ENCODE peak calls at places on chromosomes 7 and 10, in ten cellular contexts. A is GM23338; Q is K562; V is fibroblast of villous mesenchyme; Z is mammary epithelial cell; P is coronary artery; W is CD8-positive, alpha-beta memory T cell; I is HFF-Myc; L is right cardiac atrium; E is cardiac fibroblast. G is an unnamed sample.

GRCh38 chr7:82506702-82507101 is 63.1 kb upstream of the CACNA2D1 start:
- DNase-seq in P (no peak), W (no peak), A (no peak), I (no peak), Q (no peak), L (peak; percentile 66), V (peak; percentile 42), Z (peak; percentile 63), E (peak; percentile 62), G (peak; percentile 21)

GRCh38 chr7:80136276-80137045 is 1.8 kb downstream of the GNAI1 start:
- DNase-seq in W (no peak), Z (peak; percentile 49), L (no peak), P (no peak), Q (no peak), I (no peak), A (no peak), V (peak; percentile 52), E (no peak), G (no peak)

GRCh38 chr10:125225051-125225450 is 64.7 kb upstream of the CTBP2 start:
- DNase-seq in A (peak; percentile 18), V (no peak), W (no peak), Q (no peak), P (no peak), I (no peak), L (no peak), Z (no peak), E (no peak), G (no peak)

GRCh38 chr7:148700693-148701092 is 2.0 kb downstream of the CUL1 start:
- DNase-seq in V (peak; percentile 48), W (peak; percentile 10), E (peak; percentile 38), L (no peak), I (no peak), P (no peak), Z (no peak), Q (peak; percentile 88), A (peak; percentile 50), G (no peak)

GRCh38 chr7:157021071-157021891 is 10.8 kb upstream of the MNX1 start:
- DNase-seq in L (no peak), A (peak; percentile 60), E (no peak), V (no peak), I (no peak), W (no peak), P (no peak), Z (no peak), Q (no peak), G (peak; percentile 87)

GRCh38 chr10:89550509-89550908 is 15.1 kb upstream of the SLC16A12 start:
- DNase-seq in P (no peak), Q (no peak), A (no peak), Z (no peak), W (no peak), L (peak; percentile 46), I (no peak), V (no peak), E (peak; percentile 67), G (no peak)

GRCh38 chr10:45557275-45557905 is 115.2 kb downstream of the ZFAND4 start:
- DNase-seq in P (no peak), A (peak; percentile 65), E (peak; percentile 24), L (no peak), Z (no peak), V (no peak), W (peak; percentile 11), Q (peak; percentile 58), I (no peak), G (peak; percentile 38)

GRCh38 chr7:12623885-12624498 is 53.5 kb downstream of the SCIN start:
- DNase-seq in L (no peak), E (peak; percentile 32), V (peak; percentile 34), Q (peak; percentile 49), A (peak; percentile 61), Z (peak; percentile 17), P (no peak), I (no peak), W (no peak), G (peak; percentile 11)

GRCh38 chr7:77796960-77797359 is 1.3 kb downstream of the TMEM60 start:
- DNase-seq in P (no peak), W (no peak), A (no peak), E (no peak), V (no peak), Z (no peak), Q (no peak), I (no peak), L (no peak), G (no peak)

GRCh38 chr7:149282331-149282655 is 20.3 kb downstream of the ZNF783 start:
- DNase-seq in V (no peak), Q (no peak), A (peak; percentile 23), L (no peak), P (no peak), E (no peak), I (no peak), W (no peak), Z (no peak), G (no peak)

GRCh38 chr7:7517661-7518236 is 17.9 kb downstream of the COL28A1 start:
- DNase-seq in W (no peak), Z (no peak), I (no peak), V (peak; percentile 13), E (no peak), A (no peak), L (no peak), Q (no peak), P (no peak), G (no peak)

GRCh38 chr10:89604200-89604599 is 40.8 kb downstream of the PANK1 start:
- DNase-seq in A (no peak), L (no peak), Q (no peak), P (no peak), V (peak; percentile 51), E (no peak), Z (no peak), W (no peak), I (no peak), G (no peak)

GRCh38 chr7:4661871-4662270 is 20.2 kb upstream of the FOXK1 start:
- DNase-seq in Q (no peak), Z (no peak), A (no peak), I (no peak), W (no peak), E (peak; percentile 63), V (no peak), P (no peak), L (no peak), G (no peak)
- H3K4me3 ChIP-seq in Q (no peak overlapping the region), Z (no peak overlapping the region), A (no peak overlapping the region), I (no peak overlapping the region), W (no peak overlapping the region), E (no peak overlapping the region), V (no peak overlapping the region), P (no peak overlapping the region), L (no peak overlapping the region), G (no peak overlapping the region)

DNA sequence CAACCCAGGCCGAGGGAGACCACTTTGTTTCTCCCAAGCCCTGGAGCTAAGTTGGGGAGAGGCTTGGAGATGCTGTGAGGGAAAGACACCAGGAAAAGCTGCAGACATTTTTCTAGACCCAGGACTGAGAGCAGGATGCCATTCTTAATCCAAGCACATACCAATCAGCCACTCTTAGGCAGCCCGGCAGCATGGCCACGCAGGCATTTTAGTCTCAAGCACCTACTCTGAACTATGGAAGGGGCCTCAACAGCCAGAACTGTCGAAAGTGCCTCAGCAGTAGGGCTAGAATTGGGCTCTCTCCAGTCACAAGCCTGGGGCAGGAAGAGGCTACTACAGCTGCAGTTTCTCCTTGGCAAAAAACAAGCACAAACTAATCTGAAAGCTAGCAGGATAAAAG is 57.8 kb downstream of the GCC1 start:
- DNase-seq in W (no peak), P (no peak), Q (no peak), V (no peak), A (peak; percentile 25), E (no peak), L (no peak), I (no peak), Z (no peak), G (no peak)
- H3K4me3 ChIP-seq in W (no peak overlapping the region), P (no peak overlapping the region), Q (no peak overlapping the region), V (no peak overlapping the region), A (no peak overlapping the region), E (no peak overlapping the region), L (no peak overlapping the region), I (no peak overlapping the region), Z (no peak overlapping the region), G (no peak overlapping the region)

GRCh38 chr10:95759233-95759826 is 3.4 kb downstream of the ENTPD1 start:
- DNase-seq in W (no peak), A (no peak), L (no peak), P (no peak), V (no peak), Q (no peak), Z (no peak), I (no peak), E (no peak), G (no peak)

GRCh38 chr10:95756061-95756751 is at the start of gene ENTPD1:
- DNase-seq in E (peak; percentile 51), I (no peak), A (peak; percentile 59), W (no peak), Q (no peak), Z (no peak), L (peak; percentile 54), V (peak; percentile 66), P (no peak), G (peak; percentile 45)

GRCh38 chr10:95756796-95757657 is 1.1 kb downstream of the ENTPD1 start:
- DNase-seq in E (no peak), Q (no peak), L (no peak), V (no peak), P (no peak), W (no peak), Z (no peak), I (no peak), A (no peak), G (no peak)

GRCh38 chr10:95758351-95759025 is 2.5 kb downstream of the ENTPD1 start:
- DNase-seq in Q (peak; percentile 63), W (no peak), Z (no peak), E (no peak), P (no peak), L (no peak), A (no peak), I (no peak), V (no peak), G (no peak)

GRCh38 chr10:95761939-95762492 is 6.1 kb downstream of the ENTPD1 start:
- DNase-seq in A (no peak), E (no peak), L (no peak), I (no peak), W (no peak), V (no peak), Q (no peak), P (no peak), Z (no peak), G (no peak)
- H3K4me3 ChIP-seq in A (no peak overlapping the region), E (no peak overlapping the region), L (no peak overlapping the region), I (no peak overlapping the region), W (no peak overlapping the region), V (no peak overlapping the region), Q (no peak overlapping the region), P (no peak overlapping the region), Z (no peak overlapping the region), G (no peak overlapping the region)

DNA sequence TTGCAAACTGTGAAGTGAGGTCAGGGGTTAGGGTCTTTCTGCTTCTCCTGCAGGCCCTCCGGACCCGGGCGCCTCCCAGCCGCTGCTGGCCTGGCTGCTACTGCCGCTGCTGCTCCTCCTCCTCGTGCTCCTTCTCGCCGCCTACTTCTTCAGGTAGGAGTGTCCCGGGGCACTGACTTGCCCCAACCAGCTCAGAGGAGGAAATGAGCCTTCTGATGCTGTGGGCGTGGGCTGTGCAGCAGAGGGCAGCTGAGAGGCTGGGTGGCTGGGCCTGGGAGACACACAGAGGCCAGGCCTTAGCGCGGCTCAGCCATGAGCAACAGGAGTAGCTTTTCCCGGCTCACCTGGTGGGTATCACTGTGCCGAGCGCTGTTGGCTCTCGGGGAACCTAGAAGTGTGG is 78.9 kb downstream of the MKI67 start:
- DNase-seq in W (peak; percentile 82), P (no peak), V (peak; percentile 28), Z (peak; percentile 95), Q (peak; percentile 23), E (peak; percentile 76), I (no peak), A (peak; percentile 71), L (peak; percentile 85), G (peak; percentile 94)
- H3K4me3 ChIP-seq in W (peak overlapping the region; percentile 94), P (peak overlapping the region; percentile 62), V (no peak overlapping the region), Z (peak overlapping the region; percentile 66), Q (no peak overlapping the region), E (no peak overlapping the region), I (no peak overlapping the region), A (no peak overlapping the region), L (peak overlapping the region; percentile 24), G (no peak overlapping the region)